ENCODE peak calls at places on chromosomes 1 and 21, in ten cellular contexts. Q is anterior cingulate cortex; S is H54; O is stromal cell of bone marrow; E is GM19239; R is endothelial cell; Z is GM12865; A is PC-9; T is activated CD8-positive, alpha-beta memory T cell treated with anti-CD3 and anti-CD28 coated beads for 24 hours; G is stimulated activated CD4-positive, alpha-beta T cell treated with anti-CD3 and anti-CD28 coated beads, Interleukin-15, amount 100 ng/mL, for 24 hours. H is an unnamed sample.
A peak's percentile ranks its signal among the peaks of the same experiment; 100 is the strongest.

GRCh38 chr1:10208537-10208936 is 1.8 kb upstream of the KIF1B start:
- DNase-seq in R (no peak), Q (no peak), G (no peak), T (no peak), S (no peak), A (no peak), E (no peak), Z (no peak), O (no peak), H (no peak)

GRCh38 chr1:1246601-1247340 is at the start of gene C1QTNF12:
- DNase-seq in Q (no peak), A (no peak), S (no peak), E (no peak), R (no peak), Z (no peak), O (no peak), T (no peak), G (no peak), H (no peak)

GRCh38 chr1:100767176-100767876 is 47.8 kb downstream of the VCAM1 start:
- DNase-seq in E (no peak), A (no peak), R (no peak), G (no peak), Q (no peak), S (no peak), O (no peak), T (no peak), Z (no peak), H (no peak)

GRCh38 chr1:67347688-67348472 is 40.2 kb downstream of the IL12RB2 start:
- DNase-seq in S (peak; percentile 46), O (peak; percentile 74), E (no peak), R (peak; percentile 42), Q (peak; percentile 14), T (no peak), A (peak; percentile 55), G (no peak), Z (peak; percentile 58), H (peak; percentile 38)

GRCh38 chr1:13450204-13450603 is 40.0 kb downstream of the PRAMEF20 start:
- DNase-seq in Z (no peak), E (no peak), O (no peak), T (no peak), R (no peak), A (no peak), G (no peak), S (no peak), Q (no peak), H (no peak)

GRCh38 chr1:54356680-54357147 is 49.5 kb downstream of the SSBP3 start:
- DNase-seq in O (no peak), S (no peak), G (peak; percentile 50), T (peak; percentile 73), R (no peak), E (no peak), A (no peak), Q (no peak), Z (peak; percentile 70), H (no peak)

GRCh38 chr1:200415693-200416593 is 6.1 kb upstream of the ZNF281 start:
- DNase-seq in S (peak; percentile 29), R (no peak), E (no peak), G (no peak), T (no peak), Z (peak; percentile 70), A (peak; percentile 67), Q (no peak), O (peak; percentile 94), H (no peak)

GRCh38 chr1:30977105-30977504 is 68.5 kb upstream of the SDC3 start:
- DNase-seq in Q (no peak), O (no peak), E (no peak), T (no peak), G (no peak), R (no peak), A (no peak), Z (no peak), S (no peak), H (no peak)

GRCh38 chr1:210361665-210362064 is 33.0 kb downstream of the HHAT start:
- DNase-seq in G (no peak), R (no peak), S (no peak), A (no peak), T (no peak), Z (no peak), Q (no peak), E (no peak), O (no peak), H (no peak)

GRCh38 chr1:218351617-218352438 is 6.7 kb downstream of the TGFB2 start:
- DNase-seq in T (peak; percentile 74), O (peak; percentile 75), R (no peak), G (peak; percentile 28), S (no peak), Z (peak; percentile 21), Q (no peak), E (no peak), A (no peak), H (no peak)

GRCh38 chr1:10724511-10724910 is 71.9 kb downstream of the CASZ1 start:
- DNase-seq in T (no peak), E (no peak), R (no peak), A (no peak), Q (no peak), G (no peak), S (no peak), O (no peak), Z (no peak), H (no peak)

GRCh38 chr1:183783342-183783741 is 21.6 kb upstream of the RGL1 start:
- DNase-seq in S (no peak), Z (no peak), Q (no peak), R (no peak), E (no peak), T (no peak), G (no peak), O (peak; percentile 47), A (no peak), H (no peak)

GRCh38 chr1:83516369-83516768 is 482.6 kb downstream of the TTLL7 start:
- DNase-seq in E (no peak), Z (no peak), T (no peak), R (no peak), G (no peak), Q (no peak), O (peak; percentile 27), S (no peak), A (no peak), H (no peak)

GRCh38 chr1:107953551-107953950 is 11.4 kb downstream of the VAV3 start:
- DNase-seq in A (no peak), Z (no peak), S (no peak), G (no peak), R (no peak), Q (no peak), O (no peak), T (no peak), E (no peak), H (no peak)

GRCh38 chr1:938088-938683 is 14.5 kb downstream of the SAMD11 start:
- DNase-seq in E (no peak), Z (no peak), R (peak; percentile 58), O (no peak), A (peak; percentile 67), Q (no peak), T (no peak), S (peak; percentile 88), G (peak; percentile 37), H (peak; percentile 80)

GRCh38 chr1:225860860-225861441 is 21.2 kb downstream of the TMEM63A start:
- DNase-seq in Q (no peak), T (no peak), G (no peak), S (no peak), R (no peak), E (no peak), A (no peak), Z (no peak), O (no peak), H (no peak)

GRCh38 chr1:31198591-31198990 is 41.1 kb downstream of the NKAIN1 start:
- DNase-seq in Q (no peak), S (no peak), O (no peak), G (no peak), E (no peak), T (no peak), Z (no peak), A (no peak), R (no peak), H (no peak)

GRCh38 chr21:39153842-39154241 is 29.4 kb downstream of the PSMG1 start:
- DNase-seq in G (no peak), R (no peak), E (no peak), Q (no peak), A (no peak), S (no peak), T (no peak), O (no peak), Z (no peak), H (no peak)

GRCh38 chr1:161702250-161702649 is 4.8 kb upstream of the FCRLA start:
- DNase-seq in Q (no peak), S (no peak), G (no peak), E (no peak), O (no peak), T (no peak), R (no peak), Z (no peak), A (no peak), H (no peak)

GRCh38 chr1:228272331-228272791 is 64.5 kb downstream of the OBSCN start:
- DNase-seq in Q (no peak), R (no peak), O (no peak), G (no peak), S (no peak), Z (no peak), E (no peak), T (no peak), A (no peak), H (no peak)

GRCh38 chr1:202376247-202376646 is 27.7 kb downstream of the PPP1R12B start:
- DNase-seq in O (no peak), R (no peak), Z (no peak), E (no peak), A (no peak), T (no peak), S (no peak), Q (no peak), G (no peak), H (no peak)

GRCh38 chr1:99227498-99227897 is 36.8 kb upstream of the PLPPR4 start:
- DNase-seq in Z (no peak), G (no peak), T (no peak), A (no peak), R (no peak), S (no peak), Q (no peak), O (no peak), E (no peak), H (no peak)

GRCh38 chr1:4510276-4510691 is 144.1 kb upstream of the AJAP1 start:
- DNase-seq in Z (no peak), E (no peak), R (no peak), O (no peak), A (no peak), S (no peak), T (no peak), Q (no peak), G (no peak), H (no peak)

GRCh38 chr1:182484531-182485257 is 34.7 kb downstream of the RGSL1 start:
- DNase-seq in G (peak; percentile 6), A (no peak), Z (peak; percentile 71), R (peak; percentile 23), T (no peak), O (no peak), E (peak; percentile 14), Q (no peak), S (no peak), H (peak; percentile 46)

GRCh38 chr1:247294282-247294681 is 37.4 kb downstream of the ZNF496 start:
- DNase-seq in G (no peak), A (no peak), O (peak; percentile 27), Q (no peak), T (no peak), R (no peak), Z (no peak), E (no peak), S (peak; percentile 71), H (no peak)

GRCh38 chr1:155912056-155912536 is 947 bp upstream of the RIT1 start:
- DNase-seq in T (no peak), Z (no peak), A (peak; percentile 43), S (no peak), O (no peak), R (no peak), E (no peak), G (no peak), Q (no peak), H (no peak)

GRCh38 chr1:17250601-17251000 is 1.7 kb downstream of the PADI3 start:
- DNase-seq in S (peak; percentile 73), Z (no peak), T (no peak), A (peak; percentile 97), R (no peak), O (no peak), Q (no peak), E (no peak), G (no peak), H (peak; percentile 84)